ENCODE peak calls at places on chromosomes 4 and X, in five cellular contexts. B, G, Z, O and M are unnamed samples.

GRCh38 chrX:19658030-19658429 is 142.7 kb upstream of the MAP3K15 start:
- DNase-seq in B (no peak), G (no peak), Z (no peak), O (no peak), M (no peak)

GRCh38 chr4:185424905-185425599 is 712 bp downstream of the UFSP2 start:
- DNase-seq in B (no peak), G (no peak), Z (peak), O (no peak), M (no peak)

GRCh38 chr4:184019667-184020665 is 114.9 kb downstream of the STOX2 start:
- DNase-seq in B (no peak), G (no peak), Z (no peak), O (no peak), M (no peak)

GRCh38 chr4:186904104-186904503 is 180.4 kb upstream of the FAT1 start:
- DNase-seq in B (no peak), G (peak), Z (peak), O (peak), M (no peak)

GRCh38 chr4:14897217-14897616 is 105.1 kb upstream of the CPEB2 start:
- DNase-seq in B (no peak), G (no peak), Z (no peak), O (peak), M (no peak)

GRCh38 chr4:60605651-60606354 is 594.3 kb upstream of the ADGRL3 start:
- DNase-seq in B (no peak), G (peak), Z (peak), O (peak), M (no peak)

GRCh38 chrX:70172226-70172625 is 5.1 kb upstream of the DGAT2L6 start:
- DNase-seq in B (no peak), G (no peak), Z (peak), O (peak), M (no peak)

GRCh38 chrX:136692271-136692670 is 44.3 kb downstream of the CD40LG start:
- DNase-seq in B (no peak), G (no peak), Z (peak), O (peak), M (no peak)

GRCh38 chr4:128868758-128869157 is 59.3 kb downstream of the JADE1 start:
- DNase-seq in B (no peak), G (no peak), Z (no peak), O (peak), M (no peak)

GRCh38 chr4:87240341-87240740 is 19.9 kb upstream of the KLHL8 start:
- DNase-seq in B (no peak), G (no peak), Z (no peak), O (no peak), M (no peak)

GRCh38 chrX:100207331-100208024 is 202.6 kb downstream of the PCDH19 start:
- DNase-seq in B (no peak), G (no peak), Z (no peak), O (no peak), M (no peak)

GRCh38 chr4:154574311-154574710 is 11.5 kb downstream of the FGB start:
- DNase-seq in B (no peak), G (no peak), Z (no peak), O (peak), M (no peak)

GRCh38 chrX:140933874-140934655 is 68.3 kb upstream of the SPANXB1 start:
- DNase-seq in B (no peak), G (no peak), Z (no peak), O (no peak), M (no peak)

GRCh38 chrX:103710609-103711008 is at the start of gene TMEM31:
- DNase-seq in B (no peak), G (no peak), Z (no peak), O (no peak), M (no peak)

GRCh38 chr4:107278791-107279481 is 242.8 kb upstream of the DKK2 start:
- DNase-seq in B (no peak), G (no peak), Z (peak), O (no peak), M (no peak)

GRCh38 chrX:19799319-19800182 is 87.8 kb downstream of the SH3KBP1 start:
- DNase-seq in B (no peak), G (no peak), Z (peak), O (peak), M (peak)

GRCh38 chr4:7155611-7156071 is 36.7 kb upstream of the SORCS2 start:
- DNase-seq in B (no peak), G (no peak), Z (peak), O (peak), M (no peak)

GRCh38 chr4:15756361-15756861 is 21.7 kb upstream of the CD38 start:
- DNase-seq in B (no peak), G (no peak), Z (no peak), O (peak), M (peak)

GRCh38 chrX:38304010-38304409 is 23.3 kb downstream of the RPGR start:
- DNase-seq in B (peak), G (no peak), Z (peak), O (peak), M (no peak)

GRCh38 chrX:37349131-37350033 is at the start of gene PRRG1:
- DNase-seq in B (peak), G (peak), Z (peak), O (peak), M (no peak)

GRCh38 chr4:105936901-105937300 is 41.6 kb downstream of the NPNT start:
- DNase-seq in B (no peak), G (no peak), Z (no peak), O (no peak), M (no peak)

GRCh38 chr4:182189107-182189878 is 53.9 kb upstream of the TENM3 start:
- DNase-seq in B (no peak), G (peak), Z (peak), O (peak), M (no peak)

GRCh38 chr4:10593130-10593529 is 91.4 kb downstream of the CLNK start:
- DNase-seq in B (peak), G (no peak), Z (no peak), O (no peak), M (no peak)

GRCh38 chrX:103565752-103566151 is 19.6 kb upstream of the TCEAL4 start:
- DNase-seq in B (no peak), G (peak), Z (peak), O (peak), M (no peak)

GRCh38 chr4:3411676-3412075 is 30.1 kb upstream of the HGFAC start:
- DNase-seq in B (peak), G (no peak), Z (no peak), O (no peak), M (no peak)

GRCh38 chr4:148704291-148704690 is 262.1 kb upstream of the NR3C2 start:
- DNase-seq in B (no peak), G (no peak), Z (no peak), O (peak), M (no peak)

GRCh38 chr4:143364063-143364462 is 27.4 kb downstream of the GAB1 start:
- DNase-seq in B (no peak), G (no peak), Z (no peak), O (no peak), M (no peak)

GRCh38 chrX:119466970-119467369 is 1.3 kb upstream of the SLC25A5 start:
- DNase-seq in B (no peak), G (no peak), Z (no peak), O (no peak), M (no peak)